ENCODE peak calls at places on chromosomes 5 and 9, in eight cellular contexts. K, D, H, N, Q, C, A and G are unnamed samples.

GRCh38 chr5:108102463-108102862 is 279.4 kb downstream of the FBXL17 start:
- DNase-seq in K (no peak), D (no peak), H (no peak), N (no peak), Q (no peak), C (no peak), A (no peak), G (no peak)

GRCh38 chr9:13933268-13933656 is 380.7 kb downstream of the NFIB start:
- DNase-seq in K (no peak), D (no peak), H (no peak), N (no peak), Q (no peak), C (no peak), A (no peak), G (no peak)

GRCh38 chr9:70534471-70534870 is 120.0 kb upstream of the KLF9 start:
- DNase-seq in K (no peak), D (no peak), H (no peak), N (no peak), Q (no peak), C (no peak), A (no peak), G (no peak)

GRCh38 chr5:3489221-3489620 is 106.4 kb upstream of the IRX1 start:
- DNase-seq in K (no peak), D (no peak), H (no peak), N (no peak), Q (no peak), C (no peak), A (no peak), G (no peak)

GRCh38 chr5:124061663-124062062 is 549.7 kb downstream of the CSNK1G3 start:
- DNase-seq in K (no peak), D (no peak), H (peak; percentile 23), N (no peak), Q (no peak), C (peak; percentile 63), A (no peak), G (no peak)

GRCh38 chr9:6086006-6086655 is 70.7 kb upstream of the RANBP6 start:
- DNase-seq in K (no peak), D (no peak), H (no peak), N (no peak), Q (no peak), C (no peak), A (no peak), G (no peak)

GRCh38 chr9:109542922-109543321 is 44.8 kb upstream of the PTPN3 start:
- DNase-seq in K (peak; percentile 22), D (no peak), H (no peak), N (no peak), Q (no peak), C (no peak), A (no peak), G (no peak)

GRCh38 chr5:128111818-128112448 is 28.4 kb downstream of the SLC12A2 start:
- DNase-seq in K (no peak), D (no peak), H (no peak), N (no peak), Q (no peak), C (no peak), A (no peak), G (peak; percentile 26)

GRCh38 chr5:96852769-96853168 is 23.5 kb upstream of the ERAP2 start:
- DNase-seq in K (no peak), D (no peak), H (no peak), N (no peak), Q (no peak), C (no peak), A (no peak), G (no peak)

GRCh38 chr5:90886381-90886780 is 327.8 kb downstream of the ADGRV1 start:
- DNase-seq in K (no peak), D (no peak), H (no peak), N (no peak), Q (no peak), C (no peak), A (no peak), G (no peak)

GRCh38 chr9:134689320-134690181 is 47.9 kb downstream of the COL5A1 start:
- DNase-seq in K (peak; percentile 51), D (peak; percentile 68), H (peak; percentile 76), N (peak; percentile 82), Q (peak; percentile 94), C (peak; percentile 52), A (peak; percentile 81), G (peak; percentile 75)

GRCh38 chr9:122546196-122546595 is 6.7 kb upstream of the OR1N2 start:
- DNase-seq in K (no peak), D (no peak), H (no peak), N (no peak), Q (no peak), C (no peak), A (no peak), G (no peak)

GRCh38 chr9:127184641-127185040 is 62.2 kb upstream of the ANGPTL2 start:
- DNase-seq in K (no peak), D (no peak), H (peak; percentile 24), N (no peak), Q (no peak), C (no peak), A (no peak), G (no peak)

GRCh38 chr9:125329978-125330377 is 68.4 kb downstream of the GAPVD1 start:
- DNase-seq in K (no peak), D (no peak), H (no peak), N (no peak), Q (no peak), C (no peak), A (no peak), G (no peak)

GRCh38 chr9:4400731-4401130 is 89.5 kb upstream of the SLC1A1 start:
- DNase-seq in K (no peak), D (no peak), H (no peak), N (no peak), Q (no peak), C (no peak), A (no peak), G (no peak)

GRCh38 chr9:126108240-126108639 is 218.4 kb upstream of the MVB12B start:
- DNase-seq in K (peak; percentile 12), D (no peak), H (no peak), N (no peak), Q (no peak), C (no peak), A (no peak), G (peak; percentile 26)

GRCh38 chr5:123039673-123040072 is 3.1 kb upstream of the PPIC start:
- DNase-seq in K (no peak), D (no peak), H (no peak), N (no peak), Q (no peak), C (no peak), A (no peak), G (no peak)

GRCh38 chr5:37789991-37790390 is 49.9 kb downstream of the GDNF start:
- DNase-seq in K (no peak), D (no peak), H (no peak), N (no peak), Q (no peak), C (no peak), A (no peak), G (no peak)

GRCh38 chr5:115961413-115962238 is 649 bp upstream of the LVRN start:
- DNase-seq in K (no peak), D (no peak), H (no peak), N (no peak), Q (peak; percentile 86), C (no peak), A (no peak), G (no peak)

GRCh38 chr5:96483878-96484277 is 50.8 kb upstream of the PCSK1 start:
- DNase-seq in K (peak; percentile 49), D (no peak), H (no peak), N (no peak), Q (no peak), C (no peak), A (peak; percentile 6), G (no peak)

GRCh38 chr9:80074439-80074838 is 502.7 kb downstream of the TLE4 start:
- DNase-seq in K (no peak), D (no peak), H (peak; percentile 25), N (no peak), Q (no peak), C (peak; percentile 15), A (no peak), G (no peak)

GRCh38 chr5:178454308-178454707 is 135.9 kb downstream of the COL23A1 start:
- DNase-seq in K (no peak), D (no peak), H (no peak), N (no peak), Q (peak; percentile 69), C (no peak), A (no peak), G (no peak)

GRCh38 chr5:113660848-113661247 is 147.4 kb downstream of the YTHDC2 start:
- DNase-seq in K (no peak), D (no peak), H (no peak), N (no peak), Q (no peak), C (no peak), A (no peak), G (no peak)

GRCh38 chr5:113663879-113664278 is 150.4 kb downstream of the YTHDC2 start:
- DNase-seq in K (peak; percentile 23), D (peak; percentile 0), H (no peak), N (peak; percentile 6), Q (no peak), C (no peak), A (no peak), G (peak; percentile 12)
- TF ChIP-seq POLR2A in K (no peak), D (no peak), H (no peak), N (no peak), Q (no peak), C (no peak), A (no peak), G (no peak)

GRCh38 chr9:33076031-33076359 is 479 bp downstream of the SMU1 start:
- DNase-seq in K (no peak), D (no peak), H (no peak), N (no peak), Q (no peak), C (no peak), A (no peak), G (no peak)

GRCh38 chr9:33081128-33081851 is 4.8 kb upstream of the SMU1 start:
- DNase-seq in K (peak; percentile 98), D (peak; percentile 48), H (peak; percentile 54), N (peak; percentile 91), Q (peak; percentile 93), C (peak; percentile 79), A (peak; percentile 51), G (peak; percentile 45)

GRCh38 chr9:33082135-33082534 is 5.7 kb upstream of the SMU1 start:
- DNase-seq in K (no peak), D (no peak), H (no peak), N (no peak), Q (no peak), C (peak; percentile 40), A (no peak), G (no peak)

GRCh38 chr9:33080534-33080933 is 4.1 kb upstream of the SMU1 start:
- DNase-seq in K (no peak), D (no peak), H (no peak), N (no peak), Q (no peak), C (peak; percentile 59), A (no peak), G (no peak)

GRCh38 chr9:33076360-33077004 is at the start of gene SMU1:
- DNase-seq in K (peak; percentile 100), D (peak; percentile 87), H (peak; percentile 97), N (peak; percentile 96), Q (peak; percentile 99), C (peak; percentile 95), A (peak; percentile 90), G (peak; percentile 78)
- TF ChIP-seq POLR2A in K (peak; percentile 91), D (peak; percentile 91), H (peak; percentile 87), N (peak; percentile 70), Q (no peak), C (peak; percentile 78), A (peak; percentile 92), G (peak; percentile 47)

GRCh38 chr5:168460606-168461005 is 25.7 kb upstream of the RARS1 start:
- DNase-seq in K (no peak), D (no peak), H (no peak), N (no peak), Q (no peak), C (no peak), A (no peak), G (no peak)
- TF ChIP-seq POLR2A in K (no peak), D (no peak), H (no peak), N (no peak), Q (no peak), C (no peak), A (no peak), G (no peak)

GRCh38 chr9:129496187-129497063 is 124.5 kb downstream of the C9orf50 start:
- DNase-seq in K (peak; percentile 89), D (no peak), H (peak; percentile 98), N (peak; percentile 86), Q (peak; percentile 99), C (peak; percentile 94), A (peak; percentile 74), G (no peak)
- TF ChIP-seq POLR2A in K (no peak), D (no peak), H (peak; percentile 88), N (peak; percentile 34), Q (no peak), C (peak; percentile 86), A (no peak), G (peak; percentile 17)